ENCODE peak calls at places on chromosomes 2 and 18, in eight cellular contexts. V is thoracic aorta; W is AG04450; A is aorta; R is tibial nerve; Q is naive thymus-derived CD4-positive, alpha-beta T cell; K is CD4-positive, alpha-beta T cell; I is pancreas. H is an unnamed sample.
A peak's percentile ranks its signal among the peaks of the same experiment; 100 is the strongest.

GRCh38 chr2:166419616-166419934 is 43.8 kb upstream of the SCN9A start:
- DNase-seq in V (no peak), W (peak; percentile 21), A (no peak), R (no peak), Q (no peak), K (no peak), I (no peak), H (no peak)

GRCh38 chr2:100750143-100750542 is 69.8 kb upstream of the NPAS2 start:
- DNase-seq in V (no peak), W (no peak), A (no peak), R (no peak), Q (no peak), K (no peak), I (no peak), H (no peak)

GRCh38 chr2:73202156-73203054 is at the start of gene NOTO:
- DNase-seq in V (no peak), W (no peak), A (no peak), R (no peak), Q (no peak), K (no peak), I (no peak), H (no peak)

GRCh38 chr2:8906208-8906607 is 68.8 kb upstream of the KIDINS220 start:
- DNase-seq in V (no peak), W (no peak), A (no peak), R (no peak), Q (no peak), K (no peak), I (no peak), H (no peak)

GRCh38 chr2:15259356-15259756 is 301.8 kb downstream of the NBAS start:
- DNase-seq in V (no peak), W (no peak), A (no peak), R (no peak), Q (no peak), K (no peak), I (no peak), H (no peak)

GRCh38 chr2:71609029-71609428 is 155.7 kb downstream of the DYSF start:
- DNase-seq in V (no peak), W (no peak), A (no peak), R (no peak), Q (peak; percentile 4), K (peak; percentile 22), I (no peak), H (no peak)

GRCh38 chr2:174450021-174450816 is 36.6 kb downstream of the GPR155 start:
- DNase-seq in V (no peak), W (no peak), A (no peak), R (no peak), Q (no peak), K (no peak), I (no peak), H (no peak)

GRCh38 chr2:206260427-206261012 is 13.9 kb upstream of the ZDBF2 start:
- DNase-seq in V (no peak), W (no peak), A (no peak), R (peak; percentile 15), Q (no peak), K (no peak), I (no peak), H (no peak)

GRCh38 chr18:63844254-63844653 is 43.3 kb upstream of the SERPINB2 start:
- DNase-seq in V (no peak), W (no peak), A (no peak), R (no peak), Q (no peak), K (no peak), I (no peak), H (no peak)

DNA sequence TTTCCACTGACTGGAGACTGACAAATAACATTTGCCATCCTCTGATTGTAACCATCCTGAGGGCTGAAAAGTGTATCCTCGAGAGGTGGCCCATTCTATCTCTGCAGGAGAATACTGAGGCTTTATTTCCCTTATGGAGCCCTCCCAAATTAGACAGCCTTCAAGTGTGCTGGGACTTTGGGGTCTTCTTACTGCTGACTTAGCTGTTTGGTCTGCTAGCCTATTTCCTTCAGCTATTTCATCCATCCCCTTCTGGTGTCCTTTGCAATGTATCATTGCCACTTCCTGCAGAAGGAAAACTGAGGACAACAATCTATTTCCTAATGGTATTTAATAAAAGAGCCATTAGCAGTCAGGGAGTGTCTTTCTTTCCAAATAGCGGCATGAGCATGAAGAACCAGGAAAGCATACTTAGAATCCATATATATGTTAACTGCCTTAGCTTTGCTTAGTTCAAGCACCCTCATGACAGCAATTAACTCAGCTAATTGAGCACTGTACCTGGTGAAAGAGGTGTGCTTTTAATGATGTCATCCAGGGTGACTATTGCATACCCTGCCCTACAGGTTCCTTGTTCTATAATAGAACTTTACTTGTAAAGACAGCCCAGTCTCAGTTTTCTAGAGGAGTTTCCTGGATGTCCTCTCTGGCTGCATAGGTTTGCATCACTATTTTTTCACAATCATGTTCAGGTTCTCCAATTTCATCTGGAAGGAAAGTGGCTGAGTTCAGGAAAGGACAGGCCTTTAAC is 24.0 kb downstream of the CMPK2 start:
- DNase-seq in V (no peak), W (no peak), A (no peak), R (no peak), Q (no peak), K (no peak), I (no peak), H (no peak)
- H3K9me3 ChIP-seq in V (peaks cover 48% of the 10 kb centered on the region), W (peaks cover 17% of the 10 kb centered on the region), A (peaks cover 16% of the 10 kb centered on the region), R (peaks cover 37% of the 10 kb centered on the region), Q (peaks cover 20% of the 10 kb centered on the region), K (peaks cover 55% of the 10 kb centered on the region), I (no peaks in the 10 kb centered on the region), H (peaks cover 37% of the 10 kb centered on the region)

GRCh38 chr2:190887089-190887488 is 6.5 kb downstream of the GLS start:
- DNase-seq in V (no peak), W (no peak), A (no peak), R (no peak), Q (no peak), K (no peak), I (no peak), H (no peak)
- H3K9me3 ChIP-seq in V (no peaks in the 10 kb centered on the region), W (no peaks in the 10 kb centered on the region), A (no peaks in the 10 kb centered on the region), R (no peaks in the 10 kb centered on the region), Q (no peaks in the 10 kb centered on the region), K (no peaks in the 10 kb centered on the region), I (no peaks in the 10 kb centered on the region), H (no peaks in the 10 kb centered on the region)

GRCh38 chr18:995641-996040 is 91.0 kb downstream of the ADCYAP1 start:
- DNase-seq in V (no peak), W (no peak), A (peak; percentile 56), R (no peak), Q (no peak), K (no peak), I (no peak), H (no peak)

GRCh38 chr18:1002653-1003178 is 98.0 kb downstream of the ADCYAP1 start:
- DNase-seq in V (no peak), W (no peak), A (no peak), R (no peak), Q (no peak), K (no peak), I (no peak), H (no peak)

GRCh38 chr18:1003499-1003898 is 98.8 kb downstream of the ADCYAP1 start:
- DNase-seq in V (no peak), W (no peak), A (no peak), R (no peak), Q (no peak), K (no peak), I (no peak), H (no peak)

GRCh38 chr18:997499-997898 is 92.8 kb downstream of the ADCYAP1 start:
- DNase-seq in V (no peak), W (no peak), A (no peak), R (no peak), Q (no peak), K (no peak), I (no peak), H (no peak)

GRCh38 chr18:998976-999375 is 94.3 kb downstream of the ADCYAP1 start:
- DNase-seq in V (no peak), W (no peak), A (no peak), R (no peak), Q (no peak), K (no peak), I (no peak), H (no peak)
- H3K9me3 ChIP-seq in V (no peaks in the 10 kb centered on the region), W (peaks cover 8% of the 10 kb centered on the region), A (no peaks in the 10 kb centered on the region), R (no peaks in the 10 kb centered on the region), Q (no peaks in the 10 kb centered on the region), K (no peaks in the 10 kb centered on the region), I (no peaks in the 10 kb centered on the region), H (no peaks in the 10 kb centered on the region)

GRCh38 chr2:2837768-2838547 is 506.9 kb upstream of the MYT1L start:
- DNase-seq in V (no peak), W (no peak), A (no peak), R (no peak), Q (no peak), K (no peak), I (no peak), H (no peak)

GRCh38 chr2:2839393-2840096 is 508.5 kb upstream of the MYT1L start:
- DNase-seq in V (no peak), W (no peak), A (no peak), R (no peak), Q (no peak), K (no peak), I (peak; percentile 2), H (no peak)

GRCh38 chr2:2836343-2837070 is 505.4 kb upstream of the MYT1L start:
- DNase-seq in V (no peak), W (no peak), A (no peak), R (no peak), Q (no peak), K (no peak), I (no peak), H (no peak)

GRCh38 chr2:2840101-2840531 is 509.0 kb upstream of the MYT1L start:
- DNase-seq in V (no peak), W (no peak), A (no peak), R (no peak), Q (no peak), K (no peak), I (peak; percentile 5), H (no peak)

DNA sequence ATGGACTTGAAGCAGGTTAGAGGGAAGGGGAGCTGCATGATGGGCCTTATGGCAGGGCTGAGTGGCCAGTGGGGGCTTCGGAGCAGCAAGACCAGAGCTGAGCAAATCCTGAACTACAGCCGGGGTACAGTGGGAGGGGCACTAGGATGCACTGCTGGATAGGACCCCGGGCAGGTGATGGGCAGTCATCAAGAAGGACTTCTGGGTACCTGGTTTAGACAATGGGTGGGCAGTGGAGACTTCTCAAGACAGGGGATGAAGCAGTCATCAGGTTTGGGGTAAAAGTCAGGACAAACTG is 507.4 kb upstream of the MYT1L start:
- DNase-seq in V (no peak), W (no peak), A (no peak), R (no peak), Q (no peak), K (no peak), I (no peak), H (no peak)
- H3K9me3 ChIP-seq in V (no peaks in the 10 kb centered on the region), W (peaks cover 83% of the 10 kb centered on the region), A (no peaks in the 10 kb centered on the region), R (no peaks in the 10 kb centered on the region), Q (no peaks in the 10 kb centered on the region), K (no peaks in the 10 kb centered on the region), I (no peaks in the 10 kb centered on the region), H (no peaks in the 10 kb centered on the region)

GRCh38 chr18:35306588-35307250 is 16.7 kb upstream of the ZSCAN30 start:
- DNase-seq in V (no peak), W (no peak), A (no peak), R (no peak), Q (no peak), K (no peak), I (no peak), H (no peak)

DNA sequence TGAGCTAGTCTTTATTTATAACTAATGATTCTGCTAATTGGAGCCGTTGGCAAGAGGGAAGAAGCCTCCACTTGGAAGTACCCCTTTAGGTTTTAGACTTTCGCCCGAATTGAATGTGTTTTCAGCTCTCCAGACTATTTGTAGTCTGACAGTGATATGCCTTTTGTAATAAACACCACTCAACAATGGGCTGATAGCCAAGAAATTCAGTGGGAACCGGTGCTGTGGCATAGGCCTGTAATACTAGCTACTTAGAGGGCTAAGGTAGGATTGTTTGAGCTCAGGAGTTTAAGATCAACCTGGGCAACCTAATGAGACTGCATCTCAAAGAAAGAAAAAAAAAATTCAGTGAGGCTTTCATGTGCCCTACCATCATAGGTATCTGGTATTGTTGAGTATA is 13.6 kb upstream of the ZSCAN30 start:
- DNase-seq in V (no peak), W (no peak), A (no peak), R (no peak), Q (no peak), K (no peak), I (no peak), H (no peak)
- H3K9me3 ChIP-seq in V (peaks cover 79% of the 10 kb centered on the region), W (peaks cover 42% of the 10 kb centered on the region), A (peaks cover 11% of the 10 kb centered on the region), R (peaks cover 83% of the 10 kb centered on the region), Q (peaks cover 33% of the 10 kb centered on the region), K (peaks cover 91% of the 10 kb centered on the region), I (no peaks in the 10 kb centered on the region), H (peaks cover 21% of the 10 kb centered on the region)